ENCODE peak calls at places on chromosome 12, in four cellular contexts. One of them, this sample, is unnamed.

GRCh38 chr12:51391047-51391837 is at the start of gene GALNT6:
- DNase-seq in GM12878: no peak
- DNase-seq in HCT116: no peak
- DNase-seq in mammary epithelial cell: peak
- DNase-seq in this sample: no peak

GRCh38 chr12:18502422-18502821 is 235.4 kb downstream of the PLCZ1 start:
- DNase-seq in mammary epithelial cell: no peak
- DNase-seq in HCT116: no peak
- DNase-seq in GM12878: no peak
- DNase-seq in this sample: no peak

GRCh38 chr12:77943466-77943865 is 112.8 kb downstream of the NAV3 start:
- DNase-seq in GM12878: no peak
- DNase-seq in mammary epithelial cell: peak
- DNase-seq in HCT116: peak
- DNase-seq in this sample: peak

GRCh38 chr12:87317302-87317701 is 711.9 kb downstream of the C12orf50 start:
- DNase-seq in mammary epithelial cell: peak
- DNase-seq in GM12878: no peak
- DNase-seq in HCT116: no peak
- DNase-seq in this sample: no peak

GRCh38 chr12:110846615-110847566 is at the start of gene CCDC63:
- DNase-seq in mammary epithelial cell: no peak
- DNase-seq in HCT116: peak
- DNase-seq in GM12878: no peak
- DNase-seq in this sample: peak

GRCh38 chr12:47079894-47080724 is at the start of gene AMIGO2:
- DNase-seq in GM12878: no peak
- DNase-seq in mammary epithelial cell: peak
- DNase-seq in HCT116: no peak
- DNase-seq in this sample: peak

GRCh38 chr12:98973395-98973794 is 328.3 kb downstream of the APAF1 start:
- DNase-seq in mammary epithelial cell: peak
- DNase-seq in GM12878: no peak
- DNase-seq in HCT116: peak
- DNase-seq in this sample: peak

GRCh38 chr12:47744778-47745436 is 13.8 kb downstream of the RAPGEF3 start:
- DNase-seq in GM12878: no peak
- DNase-seq in HCT116: no peak
- DNase-seq in mammary epithelial cell: no peak
- DNase-seq in this sample: no peak

GRCh38 chr12:109822951-109823411 is 10.2 kb downstream of the TRPV4 start:
- DNase-seq in GM12878: no peak
- DNase-seq in mammary epithelial cell: peak
- DNase-seq in HCT116: no peak
- DNase-seq in this sample: no peak

GRCh38 chr12:25839470-25839869 is 119.0 kb upstream of the RASSF8 start:
- DNase-seq in GM12878: no peak
- DNase-seq in HCT116: no peak
- DNase-seq in mammary epithelial cell: peak
- DNase-seq in this sample: peak

GRCh38 chr12:53761306-53761705 is 9.5 kb upstream of the CISTR start:
- DNase-seq in GM12878: no peak
- DNase-seq in mammary epithelial cell: no peak
- DNase-seq in HCT116: no peak
- DNase-seq in this sample: no peak

GRCh38 chr12:94980577-94980976 is 22.9 kb downstream of the NDUFA12 start:
- DNase-seq in HCT116: no peak
- DNase-seq in GM12878: no peak
- DNase-seq in mammary epithelial cell: no peak
- DNase-seq in this sample: peak

GRCh38 chr12:104049278-104050257 is at the start of gene GLT8D2:
- DNase-seq in mammary epithelial cell: peak
- DNase-seq in HCT116: no peak
- DNase-seq in GM12878: no peak
- DNase-seq in this sample: peak

GRCh38 chr12:26188641-26189040 is 6.7 kb upstream of the SSPN start:
- DNase-seq in mammary epithelial cell: peak
- DNase-seq in HCT116: no peak
- DNase-seq in GM12878: no peak
- DNase-seq in this sample: peak

GRCh38 chr12:121766290-121767039 is 27.0 kb downstream of the RHOF start:
- DNase-seq in HCT116: no peak
- DNase-seq in mammary epithelial cell: no peak
- DNase-seq in GM12878: no peak
- DNase-seq in this sample: peak

GRCh38 chr12:100138048-100138907 is 4.4 kb downstream of the BLTP3B start:
- DNase-seq in mammary epithelial cell: peak
- DNase-seq in GM12878: no peak
- DNase-seq in HCT116: no peak
- DNase-seq in this sample: peak

GRCh38 chr12:81257952-81258551 is 180.2 kb downstream of the ACSS3 start:
- DNase-seq in HCT116: peak
- DNase-seq in GM12878: no peak
- DNase-seq in mammary epithelial cell: peak
- DNase-seq in this sample: peak

GRCh38 chr12:96501139-96501741 is 11.9 kb downstream of the CFAP54 start:
- DNase-seq in mammary epithelial cell: peak
- DNase-seq in GM12878: peak
- DNase-seq in HCT116: peak
- DNase-seq in this sample: peak

GRCh38 chr12:69916541-69917270 is 91.7 kb downstream of the MYRFL start:
- DNase-seq in GM12878: no peak
- DNase-seq in HCT116: no peak
- DNase-seq in mammary epithelial cell: no peak
- DNase-seq in this sample: peak

GRCh38 chr12:27176765-27177164 is 67.3 kb upstream of the STK38L start:
- DNase-seq in HCT116: no peak
- DNase-seq in GM12878: no peak
- DNase-seq in mammary epithelial cell: peak
- DNase-seq in this sample: peak

GRCh38 chr12:70379856-70380255 is 13.8 kb downstream of the KCNMB4 start:
- DNase-seq in mammary epithelial cell: no peak
- DNase-seq in HCT116: no peak
- DNase-seq in GM12878: no peak
- DNase-seq in this sample: no peak

GRCh38 chr12:95674631-95675030 is 115.9 kb downstream of the NTN4 start:
- DNase-seq in mammary epithelial cell: no peak
- DNase-seq in GM12878: no peak
- DNase-seq in HCT116: no peak
- DNase-seq in this sample: peak

GRCh38 chr12:53825246-53826081 is 73.7 kb upstream of the CISTR start:
- DNase-seq in HCT116: peak
- DNase-seq in GM12878: no peak
- DNase-seq in mammary epithelial cell: peak
- DNase-seq in this sample: peak

GRCh38 chr12:105279460-105280056 is 43.6 kb upstream of the APPL2 start:
- DNase-seq in GM12878: no peak
- DNase-seq in mammary epithelial cell: no peak
- DNase-seq in HCT116: peak
- DNase-seq in this sample: peak

GRCh38 chr12:110933326-110933974 is 13.1 kb upstream of the MYL2 start:
- DNase-seq in HCT116: no peak
- DNase-seq in mammary epithelial cell: no peak
- DNase-seq in GM12878: no peak
- DNase-seq in this sample: no peak

GRCh38 chr12:27866382-27867101 is 86.5 kb upstream of the MANSC4 start:
- DNase-seq in GM12878: no peak
- DNase-seq in HCT116: no peak
- DNase-seq in mammary epithelial cell: peak
- DNase-seq in this sample: peak

GRCh38 chr12:111842556-111843396 is 748 bp downstream of the MAPKAPK5 start:
- DNase-seq in HCT116: no peak
- DNase-seq in GM12878: no peak
- DNase-seq in mammary epithelial cell: peak
- DNase-seq in this sample: peak

GRCh38 chr12:47356129-47356622 is 276.4 kb upstream of the AMIGO2 start:
- DNase-seq in GM12878: peak
- DNase-seq in mammary epithelial cell: no peak
- DNase-seq in HCT116: no peak
- DNase-seq in this sample: no peak

GRCh38 chr12:54504550-54504949 is 7.0 kb downstream of the NCKAP1L start:
- DNase-seq in mammary epithelial cell: no peak
- DNase-seq in GM12878: no peak
- DNase-seq in HCT116: no peak
- DNase-seq in this sample: no peak

GRCh38 chr12:88559772-88560171 is 20.5 kb downstream of the KITLG start:
- DNase-seq in GM12878: no peak
- DNase-seq in HCT116: no peak
- DNase-seq in mammary epithelial cell: peak
- DNase-seq in this sample: no peak

GRCh38 chr12:88579941-88580871 is at the start of gene KITLG:
- DNase-seq in mammary epithelial cell: peak
- DNase-seq in HCT116: peak
- DNase-seq in GM12878: no peak
- DNase-seq in this sample: peak

GRCh38 chr12:111978545-111978944 is 34.4 kb downstream of the TMEM116 start:
- DNase-seq in mammary epithelial cell: no peak
- DNase-seq in GM12878: no peak
- DNase-seq in HCT116: no peak
- DNase-seq in this sample: no peak

DNA sequence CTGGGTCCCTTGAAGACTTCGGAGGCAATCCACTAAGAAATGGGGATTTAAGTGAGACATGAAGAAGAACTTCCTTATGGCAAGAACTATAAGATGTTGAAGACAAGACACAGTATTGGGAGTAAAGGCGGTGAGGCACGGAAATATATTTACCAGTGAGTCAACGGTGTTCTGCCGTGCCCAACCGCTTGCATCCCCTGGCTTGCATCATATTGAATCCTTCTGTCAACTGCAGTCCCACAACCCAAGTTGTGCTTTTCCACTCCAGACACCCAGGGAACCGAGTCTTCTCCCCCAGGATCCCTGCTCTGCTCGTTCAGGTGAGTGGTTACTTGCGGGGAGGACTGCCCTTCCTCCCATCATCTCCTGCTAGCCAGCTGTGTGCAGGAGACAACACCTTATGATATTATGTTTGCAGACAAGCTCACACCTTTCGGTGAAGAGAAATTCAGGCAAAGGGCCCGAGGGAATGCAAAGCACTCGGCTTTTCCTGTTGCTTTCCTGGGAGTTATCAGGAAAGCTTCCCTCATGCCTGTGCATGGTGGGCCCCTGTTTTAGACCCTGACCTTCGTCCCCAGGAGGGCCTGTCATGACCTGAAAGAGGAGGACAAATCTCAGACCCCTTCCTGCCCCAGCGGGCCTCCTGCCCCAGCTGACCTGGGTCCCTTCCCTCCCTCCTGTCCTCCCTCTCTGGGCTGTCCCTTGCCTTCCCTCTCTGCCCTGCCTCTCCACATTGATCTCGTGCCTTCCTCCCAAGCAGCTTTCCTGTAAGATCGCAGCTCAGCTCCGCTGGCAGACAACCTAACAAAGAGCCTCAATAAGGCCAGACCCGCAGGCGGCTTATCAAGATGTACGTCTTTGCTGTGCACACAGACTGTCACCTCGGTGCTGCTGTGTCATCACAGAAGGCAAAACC is 4.3 kb upstream of the LRTM2 start:
- DNase-seq in HCT116: no peak
- DNase-seq in GM12878: no peak
- DNase-seq in mammary epithelial cell: no peak
- DNase-seq in this sample: peak
- TF ChIP-seq EZH2 in HCT116: no peak
- TF ChIP-seq EZH2 in GM12878: no peak
- TF ChIP-seq EZH2 in mammary epithelial cell: no peak
- TF ChIP-seq EZH2 in this sample: no peak

DNA sequence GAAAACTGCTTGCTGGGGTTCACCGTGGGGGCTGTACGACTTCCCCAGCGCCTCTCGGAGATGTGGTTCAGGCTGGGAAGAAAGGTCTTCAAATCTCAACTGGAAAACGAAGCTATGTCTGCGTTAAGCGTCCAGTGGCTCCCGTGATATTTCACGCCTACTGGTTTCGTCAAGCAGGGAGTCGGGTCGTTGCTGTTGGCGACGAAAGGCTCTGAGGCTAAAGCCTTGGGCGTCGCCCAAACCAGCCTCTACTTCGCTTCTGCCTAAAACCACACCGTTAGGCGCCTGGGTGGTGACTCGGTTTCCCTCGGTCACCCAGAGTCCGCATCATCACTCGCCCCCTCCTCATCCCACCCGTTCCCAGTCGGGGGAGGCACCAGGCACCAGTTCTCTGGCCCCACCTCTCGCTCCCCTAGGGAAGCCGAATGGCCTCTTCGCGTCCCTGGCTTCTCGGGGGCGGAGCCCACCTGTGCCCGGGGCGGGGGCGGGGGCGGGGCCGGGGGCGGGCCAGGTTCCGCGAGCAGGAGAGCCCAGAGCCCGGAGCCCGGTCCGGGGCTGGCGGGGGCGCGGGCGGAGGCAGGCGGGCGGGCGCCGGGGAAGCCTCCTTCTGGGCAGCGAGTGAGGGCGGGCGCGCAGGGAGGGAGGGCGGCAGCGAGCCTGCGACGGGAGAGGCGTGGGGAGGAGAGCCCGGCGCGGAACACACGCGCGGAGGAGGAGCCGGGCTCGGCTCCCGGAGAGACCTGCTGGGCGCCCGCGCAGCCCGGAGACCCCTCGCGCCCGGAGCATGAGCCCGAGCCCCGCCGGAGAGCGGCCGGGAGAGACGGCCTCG is at the start of gene B4GALNT3:
- DNase-seq in GM12878: no peak
- DNase-seq in mammary epithelial cell: peak
- DNase-seq in HCT116: peak
- DNase-seq in this sample: peak
- H3K9ac ChIP-seq in GM12878: no peak
- H3K9ac ChIP-seq in mammary epithelial cell: peak
- H3K9ac ChIP-seq in HCT116: peak
- H3K9ac ChIP-seq in this sample: no peak

GRCh38 chr12:13980548-13981295 is 680 bp downstream of the GRIN2B start:
- DNase-seq in GM12878: no peak
- DNase-seq in HCT116: no peak
- DNase-seq in mammary epithelial cell: no peak
- DNase-seq in this sample: no peak
- TF ChIP-seq EZH2 in GM12878: no peak
- TF ChIP-seq EZH2 in HCT116: no peak
- TF ChIP-seq EZH2 in mammary epithelial cell: peak
- TF ChIP-seq EZH2 in this sample: no peak

GRCh38 chr12:124544311-124544970 is 23.0 kb downstream of the NCOR2 start:
- DNase-seq in HCT116: no peak
- DNase-seq in GM12878: no peak
- DNase-seq in mammary epithelial cell: no peak
- DNase-seq in this sample: no peak
- H3K9ac ChIP-seq in HCT116: no peak
- H3K9ac ChIP-seq in GM12878: peak
- H3K9ac ChIP-seq in mammary epithelial cell: no peak
- H3K9ac ChIP-seq in this sample: peak